ENCODE peak calls at places on chromosomes 12 and 14, in four cellular contexts. D is NCI-H748 treated with DMSO at 0.1 percent for 48 hours; W is stimulated activated CD4-positive, alpha-beta T cell treated with anti-CD3 and anti-CD28 coated beads, Interleukin-1b, Interleukin-23, amount 100 ng/mL, for 24 hours; Y is KBM-7. L is an unnamed sample.
A peak's percentile ranks its signal among the peaks of the same experiment; 100 is the strongest.

GRCh38 chr14:53850714-53851296 is 105.8 kb downstream of the BMP4 start:
- DNase-seq in D (no peak), Y (no peak), W (no peak), L (no peak)

GRCh38 chr12:623172-623864 is 39.9 kb downstream of the NINJ2 start:
- DNase-seq in D (no peak), W (no peak), Y (no peak), L (no peak)

GRCh38 chr12:109632299-109632698 is 58.7 kb downstream of the MVK start:
- DNase-seq in D (no peak), W (no peak), Y (no peak), L (no peak)

GRCh38 chr14:103123634-103124500 is 606 bp downstream of the TNFAIP2 start:
- DNase-seq in W (no peak), D (no peak), Y (peak; percentile 37), L (no peak)

GRCh38 chr14:57751400-57751799 is 114.5 kb downstream of the SLC35F4 start:
- DNase-seq in D (no peak), Y (no peak), W (no peak), L (no peak)

GRCh38 chr12:113533842-113534375 is 62.2 kb upstream of the LHX5 start:
- DNase-seq in D (no peak), W (no peak), Y (no peak), L (no peak)

GRCh38 chr12:105874121-105874520 is 264.6 kb downstream of the NUAK1 start:
- DNase-seq in D (no peak), Y (no peak), W (no peak), L (no peak)

GRCh38 chr14:26917086-26917485 is 319.3 kb upstream of the NOVA1 start:
- DNase-seq in D (peak; percentile 24), W (no peak), Y (peak; percentile 3), L (no peak)

GRCh38 chr12:54159140-54159539 is 29.6 kb downstream of the SMUG1 start:
- DNase-seq in W (no peak), Y (peak; percentile 16), D (peak; percentile 42), L (peak; percentile 64)

GRCh38 chr12:48818831-48819590 is 715 bp downstream of the CACNB3 start:
- DNase-seq in W (no peak), Y (no peak), D (no peak), L (no peak)

GRCh38 chr12:70365648-70366518 is at the start of gene KCNMB4:
- DNase-seq in Y (peak; percentile 43), D (peak; percentile 39), W (peak; percentile 31), L (peak; percentile 54)

GRCh38 chr12:104747956-104748355 is 210.1 kb downstream of the SLC41A2 start:
- DNase-seq in D (no peak), Y (no peak), W (no peak), L (no peak)

GRCh38 chr12:8629486-8630033 is 16.9 kb upstream of the AICDA start:
- DNase-seq in D (no peak), Y (no peak), W (no peak), L (no peak)

GRCh38 chr12:105386431-105386830 is 55.9 kb downstream of the C12orf75 start:
- DNase-seq in D (no peak), Y (no peak), W (no peak), L (no peak)

GRCh38 chr14:102545461-102546265 is 36.1 kb upstream of the ANKRD9 start:
- DNase-seq in W (no peak), D (no peak), Y (no peak), L (no peak)

GRCh38 chr12:6026998-6027397 is 81.9 kb upstream of the ANO2 start:
- DNase-seq in W (no peak), D (no peak), Y (no peak), L (no peak)

GRCh38 chr14:67359319-67359774 is 257 bp downstream of the ATP6V1D start:
- DNase-seq in D (no peak), Y (no peak), W (no peak), L (no peak)

GRCh38 chr12:88207921-88208640 is 66.0 kb downstream of the TMTC3 start:
- DNase-seq in D (no peak), W (no peak), Y (no peak), L (no peak)

GRCh38 chr14:96066976-96067375 is 27.8 kb downstream of the C14orf132 start:
- DNase-seq in D (no peak), W (no peak), Y (no peak), L (no peak)

L was measured in GM18507.